ENCODE peak calls at places on chromosomes 12 and 14, in eight cellular contexts. One of them, this sample, is unnamed.
A peak's percentile ranks its signal among the peaks of the same experiment; 100 is the strongest.

GRCh38 chr14:57492859-57493258 is 798 bp downstream of the CCDC198 start:
- DNase-seq in left ventricle myocardium inferior: no peak
- DNase-seq in suprapubic skin: no peak
- DNase-seq in GM23338: no peak
- DNase-seq in Peyer's patch: no peak
- DNase-seq in right cardiac atrium: no peak
- DNase-seq in CD8-positive, alpha-beta T cell: no peak
- DNase-seq in astrocyte: peak; percentile 88
- DNase-seq in this sample: no peak

GRCh38 chr12:98894412-98895085 is 249.5 kb downstream of the APAF1 start:
- DNase-seq in CD8-positive, alpha-beta T cell: no peak
- DNase-seq in right cardiac atrium: peak; percentile 40
- DNase-seq in GM23338: peak; percentile 74
- DNase-seq in astrocyte: no peak
- DNase-seq in left ventricle myocardium inferior: no peak
- DNase-seq in Peyer's patch: no peak
- DNase-seq in suprapubic skin: no peak
- DNase-seq in this sample: no peak

GRCh38 chr12:113327000-113327399 is 7.9 kb downstream of the SLC8B1 start:
- DNase-seq in GM23338: no peak
- DNase-seq in left ventricle myocardium inferior: no peak
- DNase-seq in right cardiac atrium: peak; percentile 82
- DNase-seq in suprapubic skin: no peak
- DNase-seq in astrocyte: no peak
- DNase-seq in CD8-positive, alpha-beta T cell: no peak
- DNase-seq in Peyer's patch: no peak
- DNase-seq in this sample: no peak

GRCh38 chr14:57831981-57832380 is 33.9 kb downstream of the SLC35F4 start:
- DNase-seq in astrocyte: no peak
- DNase-seq in Peyer's patch: no peak
- DNase-seq in suprapubic skin: no peak
- DNase-seq in right cardiac atrium: no peak
- DNase-seq in left ventricle myocardium inferior: no peak
- DNase-seq in GM23338: peak; percentile 74
- DNase-seq in CD8-positive, alpha-beta T cell: no peak
- DNase-seq in this sample: no peak

GRCh38 chr14:104797112-104798044 is 1.8 kb upstream of the AKT1 start:
- DNase-seq in astrocyte: no peak
- DNase-seq in left ventricle myocardium inferior: peak; percentile 57
- DNase-seq in CD8-positive, alpha-beta T cell: no peak
- DNase-seq in Peyer's patch: peak; percentile 76
- DNase-seq in suprapubic skin: no peak
- DNase-seq in right cardiac atrium: no peak
- DNase-seq in GM23338: peak; percentile 46
- DNase-seq in this sample: peak; percentile 51

GRCh38 chr14:24056800-24057184 is 5.0 kb downstream of the CARMIL3 start:
- DNase-seq in Peyer's patch: no peak
- DNase-seq in suprapubic skin: no peak
- DNase-seq in GM23338: no peak
- DNase-seq in CD8-positive, alpha-beta T cell: no peak
- DNase-seq in left ventricle myocardium inferior: no peak
- DNase-seq in right cardiac atrium: no peak
- DNase-seq in astrocyte: no peak
- DNase-seq in this sample: no peak

GRCh38 chr12:94553130-94553519 is 93.5 kb upstream of the CEP83 start:
- DNase-seq in left ventricle myocardium inferior: no peak
- DNase-seq in CD8-positive, alpha-beta T cell: no peak
- DNase-seq in astrocyte: peak; percentile 78
- DNase-seq in right cardiac atrium: no peak
- DNase-seq in suprapubic skin: no peak
- DNase-seq in GM23338: no peak
- DNase-seq in Peyer's patch: no peak
- DNase-seq in this sample: no peak

GRCh38 chr12:102527256-102527720 is 46.9 kb upstream of the IGF1 start:
- DNase-seq in Peyer's patch: no peak
- DNase-seq in suprapubic skin: no peak
- DNase-seq in GM23338: no peak
- DNase-seq in CD8-positive, alpha-beta T cell: no peak
- DNase-seq in right cardiac atrium: no peak
- DNase-seq in astrocyte: peak; percentile 76
- DNase-seq in left ventricle myocardium inferior: no peak
- DNase-seq in this sample: no peak

GRCh38 chr12:124529595-124530276 is 37.7 kb downstream of the NCOR2 start:
- DNase-seq in astrocyte: no peak
- DNase-seq in GM23338: no peak
- DNase-seq in right cardiac atrium: no peak
- DNase-seq in left ventricle myocardium inferior: no peak
- DNase-seq in CD8-positive, alpha-beta T cell: no peak
- DNase-seq in Peyer's patch: no peak
- DNase-seq in suprapubic skin: no peak
- DNase-seq in this sample: no peak

GRCh38 chr14:28754209-28754985 is 12.2 kb upstream of the FOXG1 start:
- DNase-seq in suprapubic skin: no peak
- DNase-seq in right cardiac atrium: no peak
- DNase-seq in astrocyte: no peak
- DNase-seq in CD8-positive, alpha-beta T cell: no peak
- DNase-seq in GM23338: peak; percentile 79
- DNase-seq in Peyer's patch: no peak
- DNase-seq in left ventricle myocardium inferior: no peak
- DNase-seq in this sample: peak; percentile 40

GRCh38 chr14:95662376-95663186 is 23.6 kb upstream of the TCL1B start:
- DNase-seq in astrocyte: no peak
- DNase-seq in suprapubic skin: no peak
- DNase-seq in right cardiac atrium: no peak
- DNase-seq in GM23338: no peak
- DNase-seq in left ventricle myocardium inferior: no peak
- DNase-seq in CD8-positive, alpha-beta T cell: no peak
- DNase-seq in Peyer's patch: no peak
- DNase-seq in this sample: no peak

GRCh38 chr12:22042981-22043669 is 2.9 kb upstream of the CMAS start:
- DNase-seq in Peyer's patch: no peak
- DNase-seq in GM23338: no peak
- DNase-seq in astrocyte: peak; percentile 45
- DNase-seq in left ventricle myocardium inferior: no peak
- DNase-seq in right cardiac atrium: no peak
- DNase-seq in suprapubic skin: no peak
- DNase-seq in CD8-positive, alpha-beta T cell: no peak
- DNase-seq in this sample: peak; percentile 35

GRCh38 chr14:26448181-26448855 is 149.5 kb downstream of the NOVA1 start:
- DNase-seq in right cardiac atrium: no peak
- DNase-seq in left ventricle myocardium inferior: no peak
- DNase-seq in CD8-positive, alpha-beta T cell: no peak
- DNase-seq in suprapubic skin: no peak
- DNase-seq in astrocyte: no peak
- DNase-seq in GM23338: no peak
- DNase-seq in Peyer's patch: no peak
- DNase-seq in this sample: no peak

GRCh38 chr14:71745072-71745471 is 187.2 kb upstream of the RGS6 start:
- DNase-seq in suprapubic skin: no peak
- DNase-seq in astrocyte: no peak
- DNase-seq in CD8-positive, alpha-beta T cell: no peak
- DNase-seq in Peyer's patch: no peak
- DNase-seq in left ventricle myocardium inferior: no peak
- DNase-seq in right cardiac atrium: no peak
- DNase-seq in GM23338: no peak
- DNase-seq in this sample: no peak

DNA sequence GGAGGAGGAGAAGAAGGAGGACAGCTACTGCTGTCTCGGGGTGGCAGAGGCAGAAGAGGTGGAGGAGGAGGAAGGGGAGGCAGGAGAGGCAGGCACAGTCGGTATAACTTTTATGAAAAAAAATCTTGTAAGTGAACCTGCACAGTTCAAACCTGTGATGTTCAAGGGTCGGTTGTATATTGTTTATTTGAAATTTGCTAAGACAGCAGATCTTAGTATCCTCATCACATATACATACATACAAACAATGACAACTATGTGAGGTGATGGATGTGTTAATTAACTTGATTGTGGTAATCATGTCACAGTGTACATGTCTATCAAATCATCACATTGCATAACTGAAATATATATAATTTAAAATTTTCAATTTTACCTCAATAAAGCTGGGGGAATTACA is 19.0 kb downstream of the ACTN1 start:
- DNase-seq in Peyer's patch: no peak
- DNase-seq in GM23338: no peak
- DNase-seq in right cardiac atrium: no peak
- DNase-seq in CD8-positive, alpha-beta T cell: no peak
- DNase-seq in left ventricle myocardium inferior: no peak
- DNase-seq in suprapubic skin: no peak
- DNase-seq in astrocyte: no peak
- DNase-seq in this sample: no peak
- H3K4me1 ChIP-seq in Peyer's patch: peaks cover 1% of the 10 kb centered on the region
- H3K4me1 ChIP-seq in GM23338: peaks cover 44% of the 10 kb centered on the region
- H3K4me1 ChIP-seq in right cardiac atrium: peaks cover 39% of the 10 kb centered on the region
- H3K4me1 ChIP-seq in CD8-positive, alpha-beta T cell: peaks cover 98% of the 10 kb centered on the region
- H3K4me1 ChIP-seq in left ventricle myocardium inferior: peaks cover 85% of the 10 kb centered on the region
- H3K4me1 ChIP-seq in suprapubic skin: peaks cover 64% of the 10 kb centered on the region
- H3K4me1 ChIP-seq in astrocyte: peaks cover 80% of the 10 kb centered on the region
- H3K4me1 ChIP-seq in this sample: peaks cover 22% of the 10 kb centered on the region

GRCh38 chr12:66132408-66132807 is 1.9 kb upstream of the LLPH start:
- DNase-seq in CD8-positive, alpha-beta T cell: no peak
- DNase-seq in Peyer's patch: no peak
- DNase-seq in astrocyte: peak; percentile 82
- DNase-seq in right cardiac atrium: no peak
- DNase-seq in left ventricle myocardium inferior: no peak
- DNase-seq in suprapubic skin: no peak
- DNase-seq in GM23338: peak; percentile 53
- DNase-seq in this sample: no peak

GRCh38 chr12:66131067-66131688 is 628 bp upstream of the LLPH start:
- DNase-seq in astrocyte: no peak
- DNase-seq in GM23338: no peak
- DNase-seq in right cardiac atrium: no peak
- DNase-seq in CD8-positive, alpha-beta T cell: no peak
- DNase-seq in suprapubic skin: no peak
- DNase-seq in left ventricle myocardium inferior: no peak
- DNase-seq in Peyer's patch: no peak
- DNase-seq in this sample: no peak

GRCh38 chr12:66129934-66130266 is 650 bp downstream of the LLPH start:
- DNase-seq in left ventricle myocardium inferior: no peak
- DNase-seq in Peyer's patch: no peak
- DNase-seq in GM23338: no peak
- DNase-seq in CD8-positive, alpha-beta T cell: no peak
- DNase-seq in astrocyte: peak; percentile 23
- DNase-seq in right cardiac atrium: no peak
- DNase-seq in suprapubic skin: no peak
- DNase-seq in this sample: no peak

GRCh38 chr12:66127695-66128094 is 2.9 kb downstream of the LLPH start:
- DNase-seq in GM23338: no peak
- DNase-seq in left ventricle myocardium inferior: no peak
- DNase-seq in Peyer's patch: no peak
- DNase-seq in astrocyte: peak; percentile 26
- DNase-seq in CD8-positive, alpha-beta T cell: no peak
- DNase-seq in right cardiac atrium: no peak
- DNase-seq in suprapubic skin: no peak
- DNase-seq in this sample: no peak

GRCh38 chr12:66130267-66131066 is at the start of gene LLPH:
- DNase-seq in astrocyte: peak; percentile 77
- DNase-seq in GM23338: peak; percentile 98
- DNase-seq in right cardiac atrium: peak; percentile 94
- DNase-seq in suprapubic skin: peak; percentile 94
- DNase-seq in CD8-positive, alpha-beta T cell: peak; percentile 89
- DNase-seq in Peyer's patch: peak; percentile 93
- DNase-seq in left ventricle myocardium inferior: peak; percentile 89
- DNase-seq in this sample: peak; percentile 96
- H3K4me1 ChIP-seq in astrocyte: peaks cover 15% of the 10 kb centered on the region
- H3K4me1 ChIP-seq in GM23338: peaks cover 11% of the 10 kb centered on the region
- H3K4me1 ChIP-seq in right cardiac atrium: peaks cover 2% of the 10 kb centered on the region
- H3K4me1 ChIP-seq in suprapubic skin: peaks cover 21% of the 10 kb centered on the region
- H3K4me1 ChIP-seq in CD8-positive, alpha-beta T cell: peaks cover 22% of the 10 kb centered on the region
- H3K4me1 ChIP-seq in Peyer's patch: no peaks in the 10 kb centered on the region
- H3K4me1 ChIP-seq in left ventricle myocardium inferior: peaks cover 54% of the 10 kb centered on the region
- H3K4me1 ChIP-seq in this sample: peaks cover 5% of the 10 kb centered on the region

DNA sequence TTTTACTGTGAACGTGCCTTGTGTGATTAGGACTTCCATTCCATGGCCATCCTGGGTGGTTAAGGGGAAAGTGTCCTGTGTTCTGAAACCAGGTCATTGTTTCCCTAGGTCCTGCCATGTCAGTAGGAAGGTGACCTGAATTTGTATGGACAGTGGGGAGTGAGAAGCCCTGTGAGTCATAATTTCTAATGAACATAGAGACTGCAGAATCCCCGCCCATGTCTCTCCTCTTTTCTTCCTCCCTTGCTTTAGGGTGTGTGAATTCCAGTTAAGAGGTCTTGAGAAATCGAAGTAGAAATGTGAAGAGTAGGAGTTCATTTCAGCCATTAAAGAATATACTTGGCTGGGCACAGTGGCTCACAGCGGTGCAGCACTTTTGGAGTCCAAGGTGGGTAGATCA is 8.1 kb downstream of the TTC9 start:
- DNase-seq in astrocyte: no peak
- DNase-seq in Peyer's patch: no peak
- DNase-seq in left ventricle myocardium inferior: no peak
- DNase-seq in GM23338: no peak
- DNase-seq in right cardiac atrium: no peak
- DNase-seq in suprapubic skin: no peak
- DNase-seq in CD8-positive, alpha-beta T cell: no peak
- DNase-seq in this sample: no peak
- H3K4me1 ChIP-seq in astrocyte: no peaks in the 10 kb centered on the region
- H3K4me1 ChIP-seq in Peyer's patch: no peaks in the 10 kb centered on the region
- H3K4me1 ChIP-seq in left ventricle myocardium inferior: peaks cover 15% of the 10 kb centered on the region
- H3K4me1 ChIP-seq in GM23338: peaks cover 76% of the 10 kb centered on the region
- H3K4me1 ChIP-seq in right cardiac atrium: no peaks in the 10 kb centered on the region
- H3K4me1 ChIP-seq in suprapubic skin: no peaks in the 10 kb centered on the region
- H3K4me1 ChIP-seq in CD8-positive, alpha-beta T cell: peaks cover 81% of the 10 kb centered on the region
- H3K4me1 ChIP-seq in this sample: no peaks in the 10 kb centered on the region

GRCh38 chr14:91924871-91925726 is 22.4 kb downstream of the FBLN5 start:
- DNase-seq in astrocyte: peak; percentile 44
- DNase-seq in left ventricle myocardium inferior: no peak
- DNase-seq in suprapubic skin: no peak
- DNase-seq in Peyer's patch: no peak
- DNase-seq in CD8-positive, alpha-beta T cell: no peak
- DNase-seq in GM23338: peak; percentile 11
- DNase-seq in right cardiac atrium: peak; percentile 88
- DNase-seq in this sample: no peak

GRCh38 chr14:91927800-91928199 is 19.7 kb downstream of the FBLN5 start:
- DNase-seq in right cardiac atrium: no peak
- DNase-seq in Peyer's patch: no peak
- DNase-seq in CD8-positive, alpha-beta T cell: no peak
- DNase-seq in left ventricle myocardium inferior: no peak
- DNase-seq in suprapubic skin: no peak
- DNase-seq in GM23338: no peak
- DNase-seq in astrocyte: no peak
- DNase-seq in this sample: no peak

GRCh38 chr14:91926131-91926890 is 21.2 kb downstream of the FBLN5 start:
- DNase-seq in CD8-positive, alpha-beta T cell: no peak
- DNase-seq in left ventricle myocardium inferior: no peak
- DNase-seq in suprapubic skin: no peak
- DNase-seq in GM23338: no peak
- DNase-seq in right cardiac atrium: no peak
- DNase-seq in astrocyte: no peak
- DNase-seq in Peyer's patch: no peak
- DNase-seq in this sample: no peak

GRCh38 chr14:91927216-91927615 is 20.3 kb downstream of the FBLN5 start:
- DNase-seq in suprapubic skin: no peak
- DNase-seq in GM23338: no peak
- DNase-seq in Peyer's patch: no peak
- DNase-seq in right cardiac atrium: no peak
- DNase-seq in left ventricle myocardium inferior: no peak
- DNase-seq in CD8-positive, alpha-beta T cell: no peak
- DNase-seq in astrocyte: no peak
- DNase-seq in this sample: no peak

GRCh38 chr14:91925727-91926121 is 21.8 kb downstream of the FBLN5 start:
- DNase-seq in CD8-positive, alpha-beta T cell: no peak
- DNase-seq in right cardiac atrium: no peak
- DNase-seq in astrocyte: no peak
- DNase-seq in Peyer's patch: no peak
- DNase-seq in GM23338: no peak
- DNase-seq in left ventricle myocardium inferior: no peak
- DNase-seq in suprapubic skin: no peak
- DNase-seq in this sample: no peak
- H3K4me1 ChIP-seq in CD8-positive, alpha-beta T cell: no peaks in the 10 kb centered on the region
- H3K4me1 ChIP-seq in right cardiac atrium: peaks cover 10% of the 10 kb centered on the region
- H3K4me1 ChIP-seq in astrocyte: peaks cover 5% of the 10 kb centered on the region
- H3K4me1 ChIP-seq in Peyer's patch: no peaks in the 10 kb centered on the region
- H3K4me1 ChIP-seq in GM23338: peaks cover 4% of the 10 kb centered on the region
- H3K4me1 ChIP-seq in left ventricle myocardium inferior: peaks cover 44% of the 10 kb centered on the region
- H3K4me1 ChIP-seq in suprapubic skin: peaks cover 11% of the 10 kb centered on the region
- H3K4me1 ChIP-seq in this sample: no peaks in the 10 kb centered on the region

This sample was measured in colonic mucosa.